ENCODE peak calls at places on chromosomes 12 and 14, in nine cellular contexts. One of them, this sample, is unnamed.

GRCh38 chr14:50225067-50225973 is 6.1 kb downstream of the SOS2 start:
- DNase-seq in activated naive CD8-positive, alpha-beta T cell treated with anti-CD3 and anti-CD28 coated beads, Interleukin-2, amount 50 U/mL, for 24 hours: no peak
- DNase-seq in GF-D8: no peak
- DNase-seq in activated naive CD4-positive, alpha-beta T cell: no peak
- DNase-seq in body of pancreas: no peak
- DNase-seq in A549: no peak
- DNase-seq in AG20443: peak
- DNase-seq in stimulated activated naive CD8-positive, alpha-beta T cell treated with anti-CD3 and anti-CD28 coated beads, Interleukin-15, Interleukin-2, amounts not matched to agents 100 U/mL and 50 U/mL, for 24 hours: no peak
- DNase-seq in GM04503: peak
- DNase-seq in this sample: no peak

GRCh38 chr14:100399052-100399849 is 76.1 kb downstream of the SLC25A47 start:
- DNase-seq in activated naive CD8-positive, alpha-beta T cell treated with anti-CD3 and anti-CD28 coated beads, Interleukin-2, amount 50 U/mL, for 24 hours: no peak
- DNase-seq in GF-D8: peak
- DNase-seq in activated naive CD4-positive, alpha-beta T cell: no peak
- DNase-seq in body of pancreas: no peak
- DNase-seq in A549: no peak
- DNase-seq in AG20443: no peak
- DNase-seq in stimulated activated naive CD8-positive, alpha-beta T cell treated with anti-CD3 and anti-CD28 coated beads, Interleukin-15, Interleukin-2, amounts not matched to agents 100 U/mL and 50 U/mL, for 24 hours: no peak
- DNase-seq in GM04503: no peak
- DNase-seq in this sample: no peak

GRCh38 chr14:72126561-72126960 is 194.3 kb downstream of the RGS6 start:
- DNase-seq in activated naive CD8-positive, alpha-beta T cell treated with anti-CD3 and anti-CD28 coated beads, Interleukin-2, amount 50 U/mL, for 24 hours: no peak
- DNase-seq in GF-D8: no peak
- DNase-seq in activated naive CD4-positive, alpha-beta T cell: no peak
- DNase-seq in body of pancreas: no peak
- DNase-seq in A549: no peak
- DNase-seq in AG20443: no peak
- DNase-seq in stimulated activated naive CD8-positive, alpha-beta T cell treated with anti-CD3 and anti-CD28 coated beads, Interleukin-15, Interleukin-2, amounts not matched to agents 100 U/mL and 50 U/mL, for 24 hours: no peak
- DNase-seq in GM04503: no peak
- DNase-seq in this sample: no peak

GRCh38 chr14:90750191-90750590 is 66.0 kb downstream of the TTC7B start:
- DNase-seq in activated naive CD8-positive, alpha-beta T cell treated with anti-CD3 and anti-CD28 coated beads, Interleukin-2, amount 50 U/mL, for 24 hours: no peak
- DNase-seq in GF-D8: no peak
- DNase-seq in activated naive CD4-positive, alpha-beta T cell: no peak
- DNase-seq in body of pancreas: no peak
- DNase-seq in A549: no peak
- DNase-seq in AG20443: no peak
- DNase-seq in stimulated activated naive CD8-positive, alpha-beta T cell treated with anti-CD3 and anti-CD28 coated beads, Interleukin-15, Interleukin-2, amounts not matched to agents 100 U/mL and 50 U/mL, for 24 hours: no peak
- DNase-seq in GM04503: no peak
- DNase-seq in this sample: no peak

GRCh38 chr12:132071001-132071810 is 72.9 kb downstream of the DDX51 start:
- DNase-seq in activated naive CD8-positive, alpha-beta T cell treated with anti-CD3 and anti-CD28 coated beads, Interleukin-2, amount 50 U/mL, for 24 hours: no peak
- DNase-seq in GF-D8: no peak
- DNase-seq in activated naive CD4-positive, alpha-beta T cell: no peak
- DNase-seq in body of pancreas: no peak
- DNase-seq in A549: no peak
- DNase-seq in AG20443: no peak
- DNase-seq in stimulated activated naive CD8-positive, alpha-beta T cell treated with anti-CD3 and anti-CD28 coated beads, Interleukin-15, Interleukin-2, amounts not matched to agents 100 U/mL and 50 U/mL, for 24 hours: no peak
- DNase-seq in GM04503: no peak
- DNase-seq in this sample: no peak

GRCh38 chr12:110005319-110005973 is 6.2 kb downstream of the ANKRD13A start:
- DNase-seq in activated naive CD8-positive, alpha-beta T cell treated with anti-CD3 and anti-CD28 coated beads, Interleukin-2, amount 50 U/mL, for 24 hours: no peak
- DNase-seq in GF-D8: no peak
- DNase-seq in activated naive CD4-positive, alpha-beta T cell: no peak
- DNase-seq in body of pancreas: no peak
- DNase-seq in A549: no peak
- DNase-seq in AG20443: no peak
- DNase-seq in stimulated activated naive CD8-positive, alpha-beta T cell treated with anti-CD3 and anti-CD28 coated beads, Interleukin-15, Interleukin-2, amounts not matched to agents 100 U/mL and 50 U/mL, for 24 hours: no peak
- DNase-seq in GM04503: no peak
- DNase-seq in this sample: no peak

GRCh38 chr12:104699489-104700194 is 242.9 kb downstream of the CHST11 start:
- DNase-seq in activated naive CD8-positive, alpha-beta T cell treated with anti-CD3 and anti-CD28 coated beads, Interleukin-2, amount 50 U/mL, for 24 hours: no peak
- DNase-seq in GF-D8: no peak
- DNase-seq in activated naive CD4-positive, alpha-beta T cell: no peak
- DNase-seq in body of pancreas: no peak
- DNase-seq in A549: no peak
- DNase-seq in AG20443: peak
- DNase-seq in stimulated activated naive CD8-positive, alpha-beta T cell treated with anti-CD3 and anti-CD28 coated beads, Interleukin-15, Interleukin-2, amounts not matched to agents 100 U/mL and 50 U/mL, for 24 hours: peak
- DNase-seq in GM04503: no peak
- DNase-seq in this sample: no peak

GRCh38 chr12:52033506-52034258 is 17.6 kb upstream of the NR4A1 start:
- DNase-seq in activated naive CD8-positive, alpha-beta T cell treated with anti-CD3 and anti-CD28 coated beads, Interleukin-2, amount 50 U/mL, for 24 hours: no peak
- DNase-seq in GF-D8: no peak
- DNase-seq in activated naive CD4-positive, alpha-beta T cell: no peak
- DNase-seq in body of pancreas: no peak
- DNase-seq in A549: no peak
- DNase-seq in AG20443: no peak
- DNase-seq in stimulated activated naive CD8-positive, alpha-beta T cell treated with anti-CD3 and anti-CD28 coated beads, Interleukin-15, Interleukin-2, amounts not matched to agents 100 U/mL and 50 U/mL, for 24 hours: peak
- DNase-seq in GM04503: no peak
- DNase-seq in this sample: no peak

GRCh38 chr12:71128191-71128590 is 29.6 kb downstream of the TSPAN8 start:
- DNase-seq in activated naive CD8-positive, alpha-beta T cell treated with anti-CD3 and anti-CD28 coated beads, Interleukin-2, amount 50 U/mL, for 24 hours: no peak
- DNase-seq in GF-D8: no peak
- DNase-seq in activated naive CD4-positive, alpha-beta T cell: no peak
- DNase-seq in body of pancreas: no peak
- DNase-seq in A549: no peak
- DNase-seq in AG20443: no peak
- DNase-seq in stimulated activated naive CD8-positive, alpha-beta T cell treated with anti-CD3 and anti-CD28 coated beads, Interleukin-15, Interleukin-2, amounts not matched to agents 100 U/mL and 50 U/mL, for 24 hours: no peak
- DNase-seq in GM04503: no peak
- DNase-seq in this sample: no peak

GRCh38 chr14:63273717-63274673 is 44.7 kb downstream of the GPHB5 start:
- DNase-seq in activated naive CD8-positive, alpha-beta T cell treated with anti-CD3 and anti-CD28 coated beads, Interleukin-2, amount 50 U/mL, for 24 hours: no peak
- DNase-seq in GF-D8: no peak
- DNase-seq in activated naive CD4-positive, alpha-beta T cell: no peak
- DNase-seq in body of pancreas: no peak
- DNase-seq in A549: no peak
- DNase-seq in AG20443: peak
- DNase-seq in stimulated activated naive CD8-positive, alpha-beta T cell treated with anti-CD3 and anti-CD28 coated beads, Interleukin-15, Interleukin-2, amounts not matched to agents 100 U/mL and 50 U/mL, for 24 hours: no peak
- DNase-seq in GM04503: no peak
- DNase-seq in this sample: no peak

GRCh38 chr12:93502802-93503623 is 35.7 kb downstream of the MRPL42 start:
- DNase-seq in activated naive CD8-positive, alpha-beta T cell treated with anti-CD3 and anti-CD28 coated beads, Interleukin-2, amount 50 U/mL, for 24 hours: peak
- DNase-seq in GF-D8: no peak
- DNase-seq in activated naive CD4-positive, alpha-beta T cell: peak
- DNase-seq in body of pancreas: peak
- DNase-seq in A549: peak
- DNase-seq in AG20443: peak
- DNase-seq in stimulated activated naive CD8-positive, alpha-beta T cell treated with anti-CD3 and anti-CD28 coated beads, Interleukin-15, Interleukin-2, amounts not matched to agents 100 U/mL and 50 U/mL, for 24 hours: peak
- DNase-seq in GM04503: no peak
- DNase-seq in this sample: peak

GRCh38 chr14:33539918-33540357 is 410.9 kb downstream of the EGLN3 start:
- DNase-seq in activated naive CD8-positive, alpha-beta T cell treated with anti-CD3 and anti-CD28 coated beads, Interleukin-2, amount 50 U/mL, for 24 hours: no peak
- DNase-seq in GF-D8: no peak
- DNase-seq in activated naive CD4-positive, alpha-beta T cell: no peak
- DNase-seq in body of pancreas: no peak
- DNase-seq in A549: no peak
- DNase-seq in AG20443: no peak
- DNase-seq in stimulated activated naive CD8-positive, alpha-beta T cell treated with anti-CD3 and anti-CD28 coated beads, Interleukin-15, Interleukin-2, amounts not matched to agents 100 U/mL and 50 U/mL, for 24 hours: no peak
- DNase-seq in GM04503: no peak
- DNase-seq in this sample: no peak

GRCh38 chr12:39966738-39967137 is 139.1 kb downstream of the SLC2A13 start:
- DNase-seq in activated naive CD8-positive, alpha-beta T cell treated with anti-CD3 and anti-CD28 coated beads, Interleukin-2, amount 50 U/mL, for 24 hours: no peak
- DNase-seq in GF-D8: no peak
- DNase-seq in activated naive CD4-positive, alpha-beta T cell: no peak
- DNase-seq in body of pancreas: no peak
- DNase-seq in A549: no peak
- DNase-seq in AG20443: no peak
- DNase-seq in stimulated activated naive CD8-positive, alpha-beta T cell treated with anti-CD3 and anti-CD28 coated beads, Interleukin-15, Interleukin-2, amounts not matched to agents 100 U/mL and 50 U/mL, for 24 hours: no peak
- DNase-seq in GM04503: no peak
- DNase-seq in this sample: no peak

GRCh38 chr14:89507521-89507920 is 90.5 kb upstream of the FOXN3 start:
- DNase-seq in activated naive CD8-positive, alpha-beta T cell treated with anti-CD3 and anti-CD28 coated beads, Interleukin-2, amount 50 U/mL, for 24 hours: no peak
- DNase-seq in GF-D8: no peak
- DNase-seq in activated naive CD4-positive, alpha-beta T cell: no peak
- DNase-seq in body of pancreas: no peak
- DNase-seq in A549: peak
- DNase-seq in AG20443: peak
- DNase-seq in stimulated activated naive CD8-positive, alpha-beta T cell treated with anti-CD3 and anti-CD28 coated beads, Interleukin-15, Interleukin-2, amounts not matched to agents 100 U/mL and 50 U/mL, for 24 hours: no peak
- DNase-seq in GM04503: peak
- DNase-seq in this sample: peak

GRCh38 chr14:64755661-64756265 is 51.5 kb downstream of the PLEKHG3 start:
- DNase-seq in activated naive CD8-positive, alpha-beta T cell treated with anti-CD3 and anti-CD28 coated beads, Interleukin-2, amount 50 U/mL, for 24 hours: peak
- DNase-seq in GF-D8: no peak
- DNase-seq in activated naive CD4-positive, alpha-beta T cell: no peak
- DNase-seq in body of pancreas: no peak
- DNase-seq in A549: no peak
- DNase-seq in AG20443: peak
- DNase-seq in stimulated activated naive CD8-positive, alpha-beta T cell treated with anti-CD3 and anti-CD28 coated beads, Interleukin-15, Interleukin-2, amounts not matched to agents 100 U/mL and 50 U/mL, for 24 hours: peak
- DNase-seq in GM04503: no peak
- DNase-seq in this sample: no peak

GRCh38 chr12:106195638-106196037 is 52.2 kb downstream of the CKAP4 start:
- DNase-seq in activated naive CD8-positive, alpha-beta T cell treated with anti-CD3 and anti-CD28 coated beads, Interleukin-2, amount 50 U/mL, for 24 hours: no peak
- DNase-seq in GF-D8: no peak
- DNase-seq in activated naive CD4-positive, alpha-beta T cell: no peak
- DNase-seq in body of pancreas: peak
- DNase-seq in A549: no peak
- DNase-seq in AG20443: peak
- DNase-seq in stimulated activated naive CD8-positive, alpha-beta T cell treated with anti-CD3 and anti-CD28 coated beads, Interleukin-15, Interleukin-2, amounts not matched to agents 100 U/mL and 50 U/mL, for 24 hours: no peak
- DNase-seq in GM04503: peak
- DNase-seq in this sample: no peak

GRCh38 chr14:104228716-104229620 is 90.6 kb downstream of the KIF26A start:
- DNase-seq in activated naive CD8-positive, alpha-beta T cell treated with anti-CD3 and anti-CD28 coated beads, Interleukin-2, amount 50 U/mL, for 24 hours: no peak
- DNase-seq in GF-D8: no peak
- DNase-seq in activated naive CD4-positive, alpha-beta T cell: no peak
- DNase-seq in body of pancreas: no peak
- DNase-seq in A549: no peak
- DNase-seq in AG20443: no peak
- DNase-seq in stimulated activated naive CD8-positive, alpha-beta T cell treated with anti-CD3 and anti-CD28 coated beads, Interleukin-15, Interleukin-2, amounts not matched to agents 100 U/mL and 50 U/mL, for 24 hours: no peak
- DNase-seq in GM04503: no peak
- DNase-seq in this sample: no peak

GRCh38 chr14:36931796-36932195 is 240.6 kb downstream of the SLC25A21 start:
- DNase-seq in activated naive CD8-positive, alpha-beta T cell treated with anti-CD3 and anti-CD28 coated beads, Interleukin-2, amount 50 U/mL, for 24 hours: no peak
- DNase-seq in GF-D8: no peak
- DNase-seq in activated naive CD4-positive, alpha-beta T cell: no peak
- DNase-seq in body of pancreas: no peak
- DNase-seq in A549: no peak
- DNase-seq in AG20443: no peak
- DNase-seq in stimulated activated naive CD8-positive, alpha-beta T cell treated with anti-CD3 and anti-CD28 coated beads, Interleukin-15, Interleukin-2, amounts not matched to agents 100 U/mL and 50 U/mL, for 24 hours: no peak
- DNase-seq in GM04503: no peak
- DNase-seq in this sample: no peak

GRCh38 chr12:58564721-58565120 is 355.6 kb downstream of the LRIG3 start:
- DNase-seq in activated naive CD8-positive, alpha-beta T cell treated with anti-CD3 and anti-CD28 coated beads, Interleukin-2, amount 50 U/mL, for 24 hours: no peak
- DNase-seq in GF-D8: no peak
- DNase-seq in activated naive CD4-positive, alpha-beta T cell: no peak
- DNase-seq in body of pancreas: no peak
- DNase-seq in A549: no peak
- DNase-seq in AG20443: peak
- DNase-seq in stimulated activated naive CD8-positive, alpha-beta T cell treated with anti-CD3 and anti-CD28 coated beads, Interleukin-15, Interleukin-2, amounts not matched to agents 100 U/mL and 50 U/mL, for 24 hours: no peak
- DNase-seq in GM04503: no peak
- DNase-seq in this sample: no peak

GRCh38 chr12:1519642-1520041 is 74.7 kb downstream of the FBXL14 start:
- DNase-seq in activated naive CD8-positive, alpha-beta T cell treated with anti-CD3 and anti-CD28 coated beads, Interleukin-2, amount 50 U/mL, for 24 hours: no peak
- DNase-seq in GF-D8: no peak
- DNase-seq in activated naive CD4-positive, alpha-beta T cell: no peak
- DNase-seq in body of pancreas: no peak
- DNase-seq in A549: no peak
- DNase-seq in AG20443: no peak
- DNase-seq in stimulated activated naive CD8-positive, alpha-beta T cell treated with anti-CD3 and anti-CD28 coated beads, Interleukin-15, Interleukin-2, amounts not matched to agents 100 U/mL and 50 U/mL, for 24 hours: no peak
- DNase-seq in GM04503: no peak
- DNase-seq in this sample: no peak

This sample was measured in NCI-H460.